ENCODE peak calls at places on chromosomes 13 and 19, in six cellular contexts. C is heart left ventricle, N is epithelial cell of esophagus, M is T-helper 17 cell, V is Daoy, R is cardiac muscle cell. Q is an unnamed sample.

GRCh38 chr13:97904059-97904458 is 49.4 kb upstream of the IPO5 start:
- DNase-seq in C (no peak), N (no peak), M (no peak), V (no peak), R (no peak), Q (no peak)

GRCh38 chr19:34490141-34490766 is 8.7 kb downstream of the WTIP start:
- DNase-seq in C (no peak), N (no peak), M (no peak), V (no peak), R (no peak), Q (no peak)

GRCh38 chr19:6540918-6541689 is 10.3 kb downstream of the TNFSF9 start:
- DNase-seq in C (no peak), N (peak), M (no peak), V (peak), R (no peak), Q (no peak)

GRCh38 chr13:110616103-110617101 is 1.1 kb downstream of the NAXD start:
- DNase-seq in C (no peak), N (peak), M (no peak), V (peak), R (peak), Q (peak)

GRCh38 chr19:44866672-44867071 is 20.6 kb downstream of the NECTIN2 start:
- DNase-seq in C (no peak), N (no peak), M (no peak), V (no peak), R (no peak), Q (no peak)

GRCh38 chr13:44969858-44970484 is 19.3 kb downstream of the NUFIP1 start:
- DNase-seq in C (no peak), N (peak), M (no peak), V (peak), R (peak), Q (peak)

GRCh38 chr13:105365831-105366230 is 1169.6 kb downstream of the EFNB2 start:
- DNase-seq in C (no peak), N (peak), M (no peak), V (no peak), R (no peak), Q (no peak)

GRCh38 chr19:55697698-55698097 is 22.7 kb downstream of the EPN1 start:
- DNase-seq in C (no peak), N (no peak), M (no peak), V (no peak), R (no peak), Q (no peak)

GRCh38 chr13:26819067-26819466 is 58.5 kb upstream of the GPR12 start:
- DNase-seq in C (no peak), N (no peak), M (no peak), V (no peak), R (no peak), Q (no peak)

GRCh38 chr13:99228737-99229691 is 28.4 kb downstream of the UBAC2 start:
- DNase-seq in C (no peak), N (peak), M (no peak), V (peak), R (no peak), Q (peak)

GRCh38 chr13:24208314-24208713 is 47.8 kb downstream of the SPATA13 start:
- DNase-seq in C (no peak), N (peak), M (no peak), V (peak), R (peak), Q (peak)

GRCh38 chr19:55379161-55379560 is 2.5 kb downstream of the TMEM190 start:
- DNase-seq in C (no peak), N (no peak), M (no peak), V (no peak), R (no peak), Q (no peak)

GRCh38 chr19:49684251-49684982 is 5.0 kb upstream of the ADM5 start:
- DNase-seq in C (no peak), N (no peak), M (no peak), V (no peak), R (no peak), Q (no peak)

GRCh38 chr19:49637865-49638350 is 2.0 kb downstream of the RRAS start:
- DNase-seq in C (peak), N (peak), M (no peak), V (peak), R (peak), Q (peak)

Q was measured in H4.